ENCODE peak calls at places on chromosome 14, in four cellular contexts. Z, A, S and W are unnamed samples.
A peak's percentile ranks its signal among the peaks of the same experiment; 100 is the strongest.

GRCh38 chr14:60160422-60160821 is 4.8 kb downstream of the DHRS7 start:
- DNase-seq in Z (no peak), A (no peak), S (no peak), W (no peak)

GRCh38 chr14:100173353-100173752 is 13.9 kb upstream of the DEGS2 start:
- DNase-seq in Z (no peak), A (no peak), S (no peak), W (no peak)

GRCh38 chr14:76541594-76542219 is 165.8 kb downstream of the ESRRB start:
- DNase-seq in Z (no peak), A (no peak), S (no peak), W (no peak)

GRCh38 chr14:54812661-54813060 is 90.0 kb downstream of the GCH1 start:
- DNase-seq in Z (no peak), A (no peak), S (no peak), W (no peak)

GRCh38 chr14:71113376-71113775 is 206.1 kb downstream of the PCNX1 start:
- DNase-seq in Z (no peak), A (no peak), S (no peak), W (no peak)

GRCh38 chr14:99329711-99330315 is 57.8 kb upstream of the BCL11B start:
- DNase-seq in Z (no peak), A (no peak), S (no peak), W (no peak)

GRCh38 chr14:26163761-26164160 is 434.1 kb downstream of the NOVA1 start:
- DNase-seq in Z (peak; percentile 6), A (no peak), S (no peak), W (no peak)

GRCh38 chr14:38790916-38791315 is 312.1 kb downstream of the SEC23A start:
- DNase-seq in Z (no peak), A (no peak), S (no peak), W (no peak)

GRCh38 chr14:64628940-64629403 is 75.3 kb upstream of the PLEKHG3 start:
- DNase-seq in Z (no peak), A (peak; percentile 32), S (no peak), W (peak; percentile 96)

GRCh38 chr14:22587247-22587646 is 1.8 kb downstream of the DAD1 start:
- DNase-seq in Z (no peak), A (no peak), S (no peak), W (no peak)

GRCh38 chr14:64823305-64823985 is 56.3 kb downstream of the SPTB start:
- DNase-seq in Z (peak; percentile 75), A (peak; percentile 27), S (no peak), W (no peak)

GRCh38 chr14:22084393-22085281 is 411.0 kb upstream of the OR4E1 start:
- DNase-seq in Z (peak; percentile 15), A (peak; percentile 11), S (no peak), W (no peak)

GRCh38 chr14:103204852-103205540 is 81.7 kb downstream of the TNFAIP2 start:
- DNase-seq in Z (no peak), A (no peak), S (no peak), W (no peak)

GRCh38 chr14:81716953-81717352 is 183.3 kb upstream of the SEL1L start:
- DNase-seq in Z (no peak), A (no peak), S (no peak), W (no peak)

GRCh38 chr14:104968153-104968527 is 10.0 kb downstream of the AHNAK2 start:
- DNase-seq in Z (peak; percentile 58), A (no peak), S (no peak), W (no peak)
- TF ChIP-seq CTCF in Z (no peak), A (no peak), S (no peak), W (no peak)

GRCh38 chr14:79584679-79585078 is 626.6 kb downstream of the DIO2 start:
- DNase-seq in Z (no peak), A (peak; percentile 39), S (peak; percentile 74), W (peak; percentile 83)
- TF ChIP-seq CTCF in Z (no peak), A (peak; percentile 41), S (peak; percentile 54), W (peak; percentile 66)

GRCh38 chr14:67674139-67674479 is 323 bp downstream of the VTI1B start:
- DNase-seq in Z (peak; percentile 77), A (no peak), S (no peak), W (no peak)
- TF ChIP-seq CTCF in Z (no peak), A (no peak), S (peak; percentile 38), W (peak; percentile 44)

DNA sequence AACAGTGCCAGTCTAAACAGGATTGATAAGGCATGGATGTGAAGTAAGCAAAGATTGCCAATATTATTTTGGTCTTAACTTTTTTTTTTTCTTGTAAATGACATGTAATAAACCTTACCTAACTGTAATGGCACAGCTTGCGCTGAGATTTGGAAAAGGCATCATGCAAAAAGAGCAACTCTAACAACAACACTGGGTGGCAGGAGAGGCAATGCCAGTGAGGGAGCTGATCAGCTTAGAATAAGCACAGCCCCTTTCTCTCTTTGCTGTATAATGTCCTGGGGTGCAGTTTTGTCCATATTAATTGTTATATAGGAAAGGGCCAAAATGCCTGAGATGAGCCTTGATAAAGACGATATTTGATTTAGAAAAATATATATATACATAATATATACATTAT is 1589.7 kb upstream of the FLRT2 start:
- DNase-seq in Z (no peak), A (no peak), S (no peak), W (no peak)
- TF ChIP-seq CTCF in Z (no peak), A (no peak), S (no peak), W (no peak)

DNA sequence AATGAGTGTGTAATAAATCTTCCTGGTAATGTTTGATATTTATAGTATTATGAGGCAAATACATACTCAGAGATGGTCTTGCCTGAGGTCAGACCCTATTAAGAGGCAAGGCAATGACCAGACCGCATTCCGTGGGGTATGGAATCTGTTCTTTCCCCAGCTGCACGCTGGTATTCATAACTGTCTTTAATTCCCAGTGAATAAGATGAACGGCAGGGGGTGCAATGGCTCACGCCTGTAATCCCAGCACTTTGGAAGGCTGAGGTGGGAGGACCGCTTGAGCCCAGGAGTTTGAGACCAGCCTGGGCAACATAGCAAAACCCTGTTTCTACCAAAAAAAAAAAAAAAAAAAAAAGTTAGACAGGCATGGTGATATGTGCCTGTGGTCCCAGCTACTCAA is 44.6 kb downstream of the ERO1A start:
- DNase-seq in Z (no peak), A (no peak), S (no peak), W (no peak)
- TF ChIP-seq CTCF in Z (no peak), A (no peak), S (no peak), W (no peak)

GRCh38 chr14:85195872-85196477 is 334.0 kb upstream of the FLRT2 start:
- DNase-seq in Z (no peak), A (no peak), S (no peak), W (no peak)
- TF ChIP-seq CTCF in Z (peak; percentile 49), A (peak; percentile 51), S (peak; percentile 61), W (peak; percentile 59)

GRCh38 chr14:68856572-68856971 is 63.7 kb upstream of the ZFP36L1 start:
- DNase-seq in Z (no peak), A (peak; percentile 54), S (no peak), W (peak; percentile 34)

GRCh38 chr14:68857671-68858070 is 64.8 kb upstream of the ZFP36L1 start:
- DNase-seq in Z (no peak), A (no peak), S (no peak), W (no peak)

GRCh38 chr14:68854421-68854820 is 61.6 kb upstream of the ZFP36L1 start:
- DNase-seq in Z (no peak), A (no peak), S (no peak), W (no peak)

GRCh38 chr14:68851078-68851477 is 58.2 kb upstream of the ZFP36L1 start:
- DNase-seq in Z (no peak), A (no peak), S (no peak), W (no peak)

GRCh38 chr14:68853749-68854148 is 60.9 kb upstream of the ZFP36L1 start:
- DNase-seq in Z (no peak), A (no peak), S (no peak), W (no peak)
- TF ChIP-seq CTCF in Z (no peak), A (no peak), S (no peak), W (no peak)

GRCh38 chr14:96514694-96515093 is 12.5 kb downstream of the PAPOLA start:
- DNase-seq in Z (no peak), A (no peak), S (no peak), W (no peak)
- TF ChIP-seq CTCF in Z (no peak), A (no peak), S (no peak), W (no peak)

DNA sequence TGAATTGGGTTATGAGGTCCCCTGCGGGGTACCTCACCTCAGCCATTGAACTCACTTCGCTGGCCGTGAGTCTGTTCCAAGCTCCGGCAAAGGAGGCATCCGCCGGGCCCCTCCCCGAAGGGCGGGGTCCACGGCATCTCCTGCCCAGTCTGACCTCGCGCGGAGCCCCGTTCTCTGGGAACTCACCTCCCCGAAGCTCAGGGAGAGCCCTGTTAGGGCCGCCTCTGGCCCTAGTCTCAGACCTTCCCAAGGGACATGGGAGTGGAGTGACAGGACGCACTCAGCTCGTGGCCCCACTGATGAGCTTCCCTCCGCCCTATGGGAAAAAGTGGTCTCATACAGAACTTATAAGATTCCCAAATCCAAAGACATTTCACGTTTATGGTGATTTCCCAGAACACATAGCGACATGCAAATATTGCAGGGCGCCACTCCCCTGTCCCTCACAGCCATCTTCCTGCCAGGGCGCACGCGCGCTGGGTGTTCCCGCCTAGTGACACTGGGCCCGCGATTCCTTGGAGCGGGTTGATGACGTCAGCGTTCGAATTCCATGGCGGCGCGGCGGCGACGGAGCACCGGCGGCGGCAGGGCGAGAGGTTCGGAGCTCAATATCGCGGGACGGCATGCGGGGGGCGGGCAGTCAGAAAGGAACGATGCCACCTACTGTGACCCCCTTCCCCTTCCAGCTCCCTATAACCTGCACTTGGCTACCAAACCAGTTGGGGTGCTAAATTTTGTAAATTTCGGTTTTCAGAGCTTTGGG is at the start of gene PARP2:
- DNase-seq in Z (peak; percentile 99), A (peak; percentile 99), S (peak; percentile 97), W (peak; percentile 99)
- TF ChIP-seq CTCF in Z (no peak), A (no peak), S (no peak), W (no peak)